ENCODE peak calls at places on chromosomes 6 and 20, in four cellular contexts. U, T, N and Y are unnamed samples. For H3K36me3, H3K4me1 and H3K9me3, the result is how much of the 10 kb centered on the place peaks cover.

GRCh38 chr6:37027811-37028469 is 22.5 kb downstream of the FGD2 start:
- DNase-seq in U (no peak), N (no peak), T (no peak), Y (peak)

GRCh38 chr6:54134934-54135333 is 23.7 kb downstream of the MLIP start:
- DNase-seq in U (no peak), N (no peak), T (no peak), Y (no peak)

GRCh38 chr20:31602779-31603441 is 2.2 kb upstream of the ID1 start:
- DNase-seq in T (peak), U (no peak), N (no peak), Y (no peak)

GRCh38 chr6:129866256-129866655 is 5.1 kb upstream of the TMEM244 start:
- DNase-seq in N (no peak), U (no peak), T (no peak), Y (no peak)

GRCh38 chr6:54813901-54814300 is 32.7 kb upstream of the FAM83B start:
- DNase-seq in N (no peak), T (no peak), U (no peak), Y (no peak)

GRCh38 chr6:40722553-40723258 is 135.5 kb upstream of the LRFN2 start:
- DNase-seq in N (no peak), U (no peak), T (no peak), Y (no peak)

GRCh38 chr6:24273471-24273870 is 84.4 kb downstream of the DCDC2 start:
- DNase-seq in T (no peak), N (no peak), U (no peak), Y (no peak)

GRCh38 chr6:138309695-138310094 is 68.0 kb upstream of the SMIM28 start:
- DNase-seq in N (no peak), U (no peak), T (no peak), Y (no peak)

GRCh38 chr6:156102129-156102528 is 646.5 kb upstream of the NOX3 start:
- DNase-seq in U (no peak), N (no peak), T (peak), Y (no peak)

GRCh38 chr20:62762376-62762775 is 33.9 kb upstream of the MRGBP start:
- DNase-seq in U (no peak), T (no peak), N (no peak), Y (no peak)

GRCh38 chr20:48727226-48727625 is 100.6 kb downstream of the PREX1 start:
- DNase-seq in U (no peak), T (no peak), N (no peak), Y (no peak)

GRCh38 chr6:83920017-83920416 is 60.5 kb downstream of the CYB5R4 start:
- DNase-seq in U (no peak), N (no peak), T (no peak), Y (no peak)

GRCh38 chr6:138227316-138227781 is 9.1 kb upstream of the PBOV1 start:
- DNase-seq in U (no peak), T (peak), N (no peak), Y (peak)

GRCh38 chr6:144220031-144220790 is 64.9 kb upstream of the UTRN start:
- DNase-seq in N (no peak), T (no peak), U (no peak), Y (no peak)

DNA sequence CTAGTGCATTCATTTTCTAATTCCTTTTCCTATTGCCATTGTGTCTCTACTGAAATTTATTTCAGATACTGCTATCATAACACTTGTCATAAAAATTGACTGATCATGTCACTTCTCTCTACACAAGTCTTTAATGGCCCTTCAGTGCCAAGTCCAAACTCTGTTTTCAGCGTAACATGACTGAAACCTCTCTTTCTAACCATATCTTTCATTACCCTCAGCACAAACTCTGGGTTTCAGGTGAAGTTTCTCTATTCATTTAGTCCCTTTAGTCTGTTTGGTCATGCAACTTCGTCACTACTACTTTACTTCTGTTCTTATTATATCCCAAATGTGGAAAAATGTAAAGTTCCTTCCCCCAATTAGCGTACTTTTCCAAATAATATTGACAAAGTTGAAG is 234.9 kb downstream of the OGFRL1 start:
- DNase-seq in U (no peak), T (no peak), N (no peak), Y (no peak)
- H3K36me3 ChIP-seq in U (under half), T (under half), N (under half), Y (under half)

DNA sequence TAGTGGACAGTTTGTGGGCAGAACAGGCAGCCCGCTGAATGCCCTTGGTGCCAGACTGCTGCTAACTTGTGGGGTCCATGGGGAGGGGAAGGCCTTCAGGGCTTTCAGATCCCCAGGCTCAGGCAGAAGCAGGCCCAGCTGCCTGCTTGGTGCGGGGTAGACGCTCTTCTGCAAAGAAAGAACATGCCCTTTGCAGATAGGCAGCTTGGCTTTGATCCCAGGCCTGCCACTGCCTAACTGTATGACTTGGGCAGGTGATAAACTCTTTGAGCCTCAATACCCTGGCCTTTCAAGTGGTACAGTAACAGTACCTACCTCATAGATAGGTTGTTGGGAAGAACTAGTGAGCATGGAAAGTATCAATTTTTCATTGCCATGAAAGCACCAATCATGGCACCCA is 28.4 kb downstream of the CHMP4B start:
- DNase-seq in T (peak), U (peak), N (no peak), Y (no peak)
- H3K4me1 ChIP-seq in T (half or more), U (half or more), N (under half), Y (half or more)

GRCh38 chr6:166442131-166442530 is 59.4 kb upstream of the MPC1 start:
- DNase-seq in U (no peak), T (no peak), N (no peak), Y (no peak)
- H3K9me3 ChIP-seq in U (under half), T (under half), N (under half), Y (under half)

GRCh38 chr6:42552380-42552779 is 11.4 kb upstream of the UBR2 start:
- DNase-seq in U (no peak), N (no peak), T (no peak), Y (no peak)
- H3K36me3 ChIP-seq in U (under half), N (under half), T (under half), Y (under half)

DNA sequence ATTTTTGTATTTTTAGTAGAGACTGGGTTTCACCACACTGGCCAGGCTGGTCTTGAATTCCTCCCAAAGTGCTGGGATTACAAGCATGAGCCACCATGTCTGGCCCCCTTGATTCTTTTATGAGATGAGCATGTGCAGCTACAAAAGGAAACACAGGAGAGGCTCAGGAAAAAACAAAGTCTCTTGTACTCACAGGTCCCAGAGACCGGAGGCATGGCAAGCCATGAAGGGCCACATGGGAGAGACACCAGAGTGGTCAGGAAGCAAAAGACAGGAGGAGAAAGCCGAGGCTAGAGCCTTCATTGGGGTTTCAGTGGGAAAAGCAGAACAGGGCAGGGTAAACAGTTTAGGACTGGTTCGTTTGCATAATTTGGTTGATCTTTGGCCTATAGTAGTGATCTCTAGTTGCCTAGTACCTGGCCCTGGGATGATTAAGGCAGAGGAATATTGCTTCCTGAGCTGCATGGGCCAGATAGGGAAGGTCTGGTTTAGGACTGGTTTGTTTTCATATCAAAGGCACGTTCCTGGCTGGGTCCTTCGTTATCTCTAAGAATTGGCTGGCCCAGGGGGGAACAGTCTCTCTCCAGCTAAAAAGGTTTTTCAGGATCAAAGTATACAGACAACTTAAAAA is 48.2 kb upstream of the PRND start:
- DNase-seq in N (no peak), T (no peak), U (no peak), Y (no peak)
- H3K4me1 ChIP-seq in N (under half), T (under half), U (under half), Y (under half)

DNA sequence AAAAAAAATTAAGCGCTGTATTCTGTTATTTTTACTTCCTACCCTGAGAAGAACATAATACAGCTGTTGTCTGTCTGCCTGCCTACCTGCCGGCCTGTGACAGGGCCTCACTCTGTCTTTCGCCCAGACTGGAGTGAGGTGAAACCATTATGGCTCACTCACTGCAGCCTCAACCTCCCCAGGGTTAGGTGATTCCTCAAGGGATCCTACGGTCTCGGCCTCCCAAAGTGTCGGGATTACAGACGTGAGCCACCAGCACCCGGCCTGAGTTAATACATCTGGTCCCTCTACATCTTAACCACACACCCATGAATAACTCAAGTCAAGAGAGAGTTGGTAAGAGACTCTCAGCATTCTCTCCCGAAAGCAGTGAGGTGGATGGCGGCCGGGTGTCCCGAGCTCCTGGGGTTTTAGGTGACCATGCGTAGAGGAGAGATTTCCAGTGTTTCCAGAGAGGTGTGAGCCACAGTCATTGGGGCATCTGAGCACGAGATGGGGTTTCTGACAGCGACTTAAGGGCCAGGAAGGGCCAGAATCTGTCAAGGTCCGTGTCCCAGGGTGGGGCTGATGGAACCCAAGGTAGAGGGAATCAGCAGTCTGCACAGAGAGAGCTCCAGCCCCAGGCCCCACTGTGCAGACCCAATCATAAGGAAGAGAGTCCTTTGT is 1954.4 kb upstream of the DEFB115 start:
- DNase-seq in U (no peak), T (no peak), N (no peak), Y (no peak)
- H3K9me3 ChIP-seq in U (under half), T (half or more), N (under half), Y (under half)

GRCh38 chr6:160051390-160051789 is 70.2 kb upstream of the SLC22A1 start:
- DNase-seq in T (no peak), U (no peak), N (no peak), Y (no peak)

GRCh38 chr6:160043784-160044183 is 74.9 kb downstream of the IGF2R start:
- DNase-seq in N (no peak), T (no peak), U (no peak), Y (no peak)

GRCh38 chr6:160050022-160050421 is 71.6 kb upstream of the SLC22A1 start:
- DNase-seq in T (no peak), N (no peak), U (no peak), Y (no peak)

GRCh38 chr6:160049346-160049745 is 72.3 kb upstream of the SLC22A1 start:
- DNase-seq in T (no peak), N (no peak), U (no peak), Y (no peak)

DNA sequence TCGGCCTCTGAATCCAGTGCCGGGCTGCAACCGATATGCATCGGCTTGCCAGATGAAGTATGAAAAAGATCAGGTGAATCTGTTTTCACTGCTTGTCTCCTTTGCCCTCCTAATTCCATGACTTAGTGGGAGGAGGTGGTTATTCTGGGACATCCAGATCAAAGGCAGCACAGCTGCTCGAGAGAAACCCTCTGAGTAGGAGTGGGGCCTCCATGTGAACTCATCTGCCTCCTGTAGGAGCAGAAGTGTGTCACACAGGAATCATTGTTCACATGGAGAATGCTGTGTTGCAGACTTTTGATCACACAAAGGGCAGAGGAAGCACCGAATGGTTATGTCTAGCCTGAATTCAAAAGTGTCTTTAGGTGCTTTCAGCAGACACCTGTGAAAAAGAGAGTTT is 73.1 kb upstream of the SLC22A1 start:
- DNase-seq in U (no peak), N (no peak), T (no peak), Y (no peak)
- H3K36me3 ChIP-seq in U (half or more), N (under half), T (under half), Y (half or more)